ENCODE peak calls at places on chromosomes 13 and 19, in nine cellular contexts. One of them, this sample, is unnamed.

GRCh38 chr19:33752945-33753344 is 43.7 kb upstream of the KCTD15 start:
- DNase-seq in AG04449: no peak
- DNase-seq in activated CD4-positive, alpha-beta T cell treated with anti-CD3 and anti-CD28 coated beads, Interleukin-2, amount 50 U/mL, for 1 hour: no peak
- DNase-seq in neural crest cell: no peak
- DNase-seq in GM12865: no peak
- DNase-seq in stimulated activated CD4-positive, alpha-beta T cell treated with anti-CD3 and anti-CD28 coated beads, Interleukin-4, amount 100 ng/mL, for 24 hours: no peak
- DNase-seq in NCI-H1105 treated with DMSO at 0.1 percent for 48 hours: no peak
- DNase-seq in naive thymus-derived CD4-positive, alpha-beta T cell: no peak
- DNase-seq in H54: no peak
- DNase-seq in this sample: no peak

GRCh38 chr13:43730642-43731041 is 56.1 kb downstream of the ENOX1 start:
- DNase-seq in H54: no peak
- DNase-seq in stimulated activated CD4-positive, alpha-beta T cell treated with anti-CD3 and anti-CD28 coated beads, Interleukin-4, amount 100 ng/mL, for 24 hours: no peak
- DNase-seq in neural crest cell: no peak
- DNase-seq in NCI-H1105 treated with DMSO at 0.1 percent for 48 hours: no peak
- DNase-seq in GM12865: no peak
- DNase-seq in naive thymus-derived CD4-positive, alpha-beta T cell: no peak
- DNase-seq in activated CD4-positive, alpha-beta T cell treated with anti-CD3 and anti-CD28 coated beads, Interleukin-2, amount 50 U/mL, for 1 hour: no peak
- DNase-seq in AG04449: peak
- DNase-seq in this sample: no peak

GRCh38 chr13:45047394-45048328 is 58.3 kb downstream of the GPALPP1 start:
- DNase-seq in AG04449: peak
- DNase-seq in NCI-H1105 treated with DMSO at 0.1 percent for 48 hours: peak
- DNase-seq in GM12865: peak
- DNase-seq in neural crest cell: peak
- DNase-seq in naive thymus-derived CD4-positive, alpha-beta T cell: peak
- DNase-seq in H54: peak
- DNase-seq in stimulated activated CD4-positive, alpha-beta T cell treated with anti-CD3 and anti-CD28 coated beads, Interleukin-4, amount 100 ng/mL, for 24 hours: peak
- DNase-seq in activated CD4-positive, alpha-beta T cell treated with anti-CD3 and anti-CD28 coated beads, Interleukin-2, amount 50 U/mL, for 1 hour: peak
- DNase-seq in this sample: peak

GRCh38 chr13:46622918-46623256 is 69.9 kb downstream of the LRCH1 start:
- DNase-seq in GM12865: no peak
- DNase-seq in AG04449: peak
- DNase-seq in H54: no peak
- DNase-seq in NCI-H1105 treated with DMSO at 0.1 percent for 48 hours: peak
- DNase-seq in activated CD4-positive, alpha-beta T cell treated with anti-CD3 and anti-CD28 coated beads, Interleukin-2, amount 50 U/mL, for 1 hour: no peak
- DNase-seq in naive thymus-derived CD4-positive, alpha-beta T cell: no peak
- DNase-seq in neural crest cell: no peak
- DNase-seq in stimulated activated CD4-positive, alpha-beta T cell treated with anti-CD3 and anti-CD28 coated beads, Interleukin-4, amount 100 ng/mL, for 24 hours: no peak
- DNase-seq in this sample: no peak

GRCh38 chr13:23570931-23571330 is 719 bp downstream of the TNFRSF19 start:
- DNase-seq in stimulated activated CD4-positive, alpha-beta T cell treated with anti-CD3 and anti-CD28 coated beads, Interleukin-4, amount 100 ng/mL, for 24 hours: no peak
- DNase-seq in H54: no peak
- DNase-seq in NCI-H1105 treated with DMSO at 0.1 percent for 48 hours: peak
- DNase-seq in GM12865: peak
- DNase-seq in neural crest cell: no peak
- DNase-seq in naive thymus-derived CD4-positive, alpha-beta T cell: no peak
- DNase-seq in activated CD4-positive, alpha-beta T cell treated with anti-CD3 and anti-CD28 coated beads, Interleukin-2, amount 50 U/mL, for 1 hour: no peak
- DNase-seq in AG04449: no peak
- DNase-seq in this sample: no peak

GRCh38 chr13:71252191-71252704 is 614.8 kb downstream of the DACH1 start:
- DNase-seq in naive thymus-derived CD4-positive, alpha-beta T cell: no peak
- DNase-seq in stimulated activated CD4-positive, alpha-beta T cell treated with anti-CD3 and anti-CD28 coated beads, Interleukin-4, amount 100 ng/mL, for 24 hours: no peak
- DNase-seq in neural crest cell: no peak
- DNase-seq in GM12865: peak
- DNase-seq in AG04449: no peak
- DNase-seq in NCI-H1105 treated with DMSO at 0.1 percent for 48 hours: no peak
- DNase-seq in activated CD4-positive, alpha-beta T cell treated with anti-CD3 and anti-CD28 coated beads, Interleukin-2, amount 50 U/mL, for 1 hour: no peak
- DNase-seq in H54: no peak
- DNase-seq in this sample: peak

GRCh38 chr13:73278186-73278585 is 219.4 kb downstream of the KLF5 start:
- DNase-seq in activated CD4-positive, alpha-beta T cell treated with anti-CD3 and anti-CD28 coated beads, Interleukin-2, amount 50 U/mL, for 1 hour: no peak
- DNase-seq in H54: no peak
- DNase-seq in AG04449: no peak
- DNase-seq in GM12865: no peak
- DNase-seq in stimulated activated CD4-positive, alpha-beta T cell treated with anti-CD3 and anti-CD28 coated beads, Interleukin-4, amount 100 ng/mL, for 24 hours: no peak
- DNase-seq in naive thymus-derived CD4-positive, alpha-beta T cell: no peak
- DNase-seq in neural crest cell: no peak
- DNase-seq in NCI-H1105 treated with DMSO at 0.1 percent for 48 hours: no peak
- DNase-seq in this sample: no peak

GRCh38 chr13:79910869-79911540 is 429.9 kb downstream of the SPRY2 start:
- DNase-seq in neural crest cell: no peak
- DNase-seq in activated CD4-positive, alpha-beta T cell treated with anti-CD3 and anti-CD28 coated beads, Interleukin-2, amount 50 U/mL, for 1 hour: no peak
- DNase-seq in stimulated activated CD4-positive, alpha-beta T cell treated with anti-CD3 and anti-CD28 coated beads, Interleukin-4, amount 100 ng/mL, for 24 hours: no peak
- DNase-seq in NCI-H1105 treated with DMSO at 0.1 percent for 48 hours: no peak
- DNase-seq in AG04449: no peak
- DNase-seq in naive thymus-derived CD4-positive, alpha-beta T cell: no peak
- DNase-seq in H54: no peak
- DNase-seq in GM12865: no peak
- DNase-seq in this sample: no peak

GRCh38 chr19:4505570-4506448 is 12.5 kb downstream of the PLIN4 start:
- DNase-seq in activated CD4-positive, alpha-beta T cell treated with anti-CD3 and anti-CD28 coated beads, Interleukin-2, amount 50 U/mL, for 1 hour: no peak
- DNase-seq in naive thymus-derived CD4-positive, alpha-beta T cell: no peak
- DNase-seq in NCI-H1105 treated with DMSO at 0.1 percent for 48 hours: no peak
- DNase-seq in neural crest cell: no peak
- DNase-seq in H54: no peak
- DNase-seq in GM12865: no peak
- DNase-seq in AG04449: no peak
- DNase-seq in stimulated activated CD4-positive, alpha-beta T cell treated with anti-CD3 and anti-CD28 coated beads, Interleukin-4, amount 100 ng/mL, for 24 hours: no peak
- DNase-seq in this sample: no peak

GRCh38 chr13:110560606-110561334 is 752 bp downstream of the RAB20 start:
- DNase-seq in stimulated activated CD4-positive, alpha-beta T cell treated with anti-CD3 and anti-CD28 coated beads, Interleukin-4, amount 100 ng/mL, for 24 hours: no peak
- DNase-seq in GM12865: no peak
- DNase-seq in activated CD4-positive, alpha-beta T cell treated with anti-CD3 and anti-CD28 coated beads, Interleukin-2, amount 50 U/mL, for 1 hour: no peak
- DNase-seq in H54: no peak
- DNase-seq in naive thymus-derived CD4-positive, alpha-beta T cell: peak
- DNase-seq in NCI-H1105 treated with DMSO at 0.1 percent for 48 hours: peak
- DNase-seq in AG04449: no peak
- DNase-seq in neural crest cell: peak
- DNase-seq in this sample: no peak

GRCh38 chr13:99830931-99831330 is 140.6 kb downstream of the ZIC5 start:
- DNase-seq in neural crest cell: no peak
- DNase-seq in naive thymus-derived CD4-positive, alpha-beta T cell: no peak
- DNase-seq in H54: no peak
- DNase-seq in activated CD4-positive, alpha-beta T cell treated with anti-CD3 and anti-CD28 coated beads, Interleukin-2, amount 50 U/mL, for 1 hour: no peak
- DNase-seq in stimulated activated CD4-positive, alpha-beta T cell treated with anti-CD3 and anti-CD28 coated beads, Interleukin-4, amount 100 ng/mL, for 24 hours: no peak
- DNase-seq in NCI-H1105 treated with DMSO at 0.1 percent for 48 hours: no peak
- DNase-seq in GM12865: no peak
- DNase-seq in AG04449: no peak
- DNase-seq in this sample: no peak

GRCh38 chr19:55341191-55342043 is 1.7 kb downstream of the KMT5C start:
- DNase-seq in NCI-H1105 treated with DMSO at 0.1 percent for 48 hours: peak
- DNase-seq in H54: peak
- DNase-seq in AG04449: no peak
- DNase-seq in naive thymus-derived CD4-positive, alpha-beta T cell: no peak
- DNase-seq in neural crest cell: peak
- DNase-seq in activated CD4-positive, alpha-beta T cell treated with anti-CD3 and anti-CD28 coated beads, Interleukin-2, amount 50 U/mL, for 1 hour: peak
- DNase-seq in stimulated activated CD4-positive, alpha-beta T cell treated with anti-CD3 and anti-CD28 coated beads, Interleukin-4, amount 100 ng/mL, for 24 hours: peak
- DNase-seq in GM12865: peak
- DNase-seq in this sample: peak

GRCh38 chr13:30334663-30335386 is 27.5 kb upstream of the KATNAL1 start:
- DNase-seq in H54: no peak
- DNase-seq in naive thymus-derived CD4-positive, alpha-beta T cell: no peak
- DNase-seq in AG04449: no peak
- DNase-seq in activated CD4-positive, alpha-beta T cell treated with anti-CD3 and anti-CD28 coated beads, Interleukin-2, amount 50 U/mL, for 1 hour: no peak
- DNase-seq in GM12865: peak
- DNase-seq in NCI-H1105 treated with DMSO at 0.1 percent for 48 hours: peak
- DNase-seq in stimulated activated CD4-positive, alpha-beta T cell treated with anti-CD3 and anti-CD28 coated beads, Interleukin-4, amount 100 ng/mL, for 24 hours: no peak
- DNase-seq in neural crest cell: peak
- DNase-seq in this sample: peak

GRCh38 chr13:113629814-113630213 is 28.2 kb downstream of the ATP4B start:
- DNase-seq in H54: no peak
- DNase-seq in naive thymus-derived CD4-positive, alpha-beta T cell: no peak
- DNase-seq in activated CD4-positive, alpha-beta T cell treated with anti-CD3 and anti-CD28 coated beads, Interleukin-2, amount 50 U/mL, for 1 hour: no peak
- DNase-seq in stimulated activated CD4-positive, alpha-beta T cell treated with anti-CD3 and anti-CD28 coated beads, Interleukin-4, amount 100 ng/mL, for 24 hours: no peak
- DNase-seq in NCI-H1105 treated with DMSO at 0.1 percent for 48 hours: no peak
- DNase-seq in GM12865: no peak
- DNase-seq in neural crest cell: no peak
- DNase-seq in AG04449: no peak
- DNase-seq in this sample: no peak

This sample was measured in small intestine.